ENCODE peak calls at places on chromosomes 12 and 14, in four cellular contexts. L is stimulated activated CD8-positive, alpha-beta memory T cell treated with anti-CD3 and anti-CD28 coated beads, Interleukin-7, amount 100 ng/mL, for 1 hour; C is CD8-positive, alpha-beta T cell; U is fibroblast of lung. W is an unnamed sample.
A peak's percentile ranks its signal among the peaks of the same experiment; 100 is the strongest.

GRCh38 chr14:91770185-91770584 is 38.3 kb upstream of the CATSPERB start:
- DNase-seq in L (no peak), C (no peak), U (no peak), W (no peak)

GRCh38 chr14:75454963-75455546 is 27.2 kb downstream of the JDP2 start:
- DNase-seq in L (no peak), C (no peak), U (peak; percentile 55), W (no peak)

GRCh38 chr14:58637391-58638230 is at the start of gene DACT1:
- DNase-seq in L (no peak), C (peak; percentile 61), U (peak; percentile 85), W (peak; percentile 49)

GRCh38 chr14:35336171-35337073 is 44.2 kb downstream of the PSMA6 start:
- DNase-seq in L (no peak), C (no peak), U (peak; percentile 47), W (peak; percentile 29)

GRCh38 chr12:31783996-31784645 is 55.3 kb upstream of the AMN1 start:
- DNase-seq in L (no peak), C (no peak), U (no peak), W (no peak)

GRCh38 chr14:50601405-50601804 is 41.5 kb downstream of the ATL1 start:
- DNase-seq in L (no peak), C (no peak), U (peak; percentile 41), W (no peak)

GRCh38 chr12:55822228-55822627 is 4.4 kb downstream of the ORMDL2 start:
- DNase-seq in L (no peak), C (no peak), U (no peak), W (no peak)

GRCh38 chr12:1932264-1932777 is 13.9 kb upstream of the CACNA2D4 start:
- DNase-seq in L (no peak), C (peak; percentile 38), U (peak; percentile 48), W (peak; percentile 66)

GRCh38 chr12:131085816-131086591 is 132.3 kb downstream of the ADGRD1 start:
- DNase-seq in L (no peak), C (peak; percentile 27), U (no peak), W (no peak)

W was measured in hippocampal formation.